ENCODE peak calls at places on chromosome 20, in eight cellular contexts. B, L, H, K, Y, V, A and I are unnamed samples.

GRCh38 chr20:24460712-24461111 is 8.7 kb upstream of the SYNDIG1 start:
- DNase-seq in B (no peak), L (no peak), H (no peak), K (no peak), Y (no peak), V (no peak), A (no peak), I (peak)

GRCh38 chr20:44491635-44492395 is 16.1 kb downstream of the TTPAL start:
- DNase-seq in B (no peak), L (peak), H (no peak), K (no peak), Y (peak), V (peak), A (no peak), I (peak)

GRCh38 chr20:44414346-44414714 is 58.8 kb downstream of the HNF4A start:
- DNase-seq in B (no peak), L (no peak), H (no peak), K (no peak), Y (no peak), V (no peak), A (no peak), I (no peak)

GRCh38 chr20:46826343-46826984 is 68.2 kb upstream of the EYA2 start:
- DNase-seq in B (no peak), L (no peak), H (no peak), K (no peak), Y (peak), V (no peak), A (no peak), I (peak)

GRCh38 chr20:10306440-10307358 is 88.1 kb downstream of the SNAP25 start:
- DNase-seq in B (no peak), L (no peak), H (no peak), K (no peak), Y (peak), V (peak), A (no peak), I (peak)

GRCh38 chr20:58075565-58075964 is 152.9 kb downstream of the ANKRD60 start:
- DNase-seq in B (peak), L (no peak), H (peak), K (no peak), Y (no peak), V (no peak), A (no peak), I (no peak)

GRCh38 chr20:34891166-34892062 is 15.0 kb downstream of the ACSS2 start:
- DNase-seq in B (no peak), L (no peak), H (no peak), K (no peak), Y (peak), V (peak), A (no peak), I (peak)

GRCh38 chr20:53579581-53580375 is 13.9 kb downstream of the ZNF217 start:
- DNase-seq in B (no peak), L (no peak), H (no peak), K (peak), Y (peak), V (peak), A (no peak), I (peak)

GRCh38 chr20:63967330-63968135 is 2.2 kb downstream of the ZNF512B start:
- DNase-seq in B (no peak), L (peak), H (no peak), K (no peak), Y (no peak), V (no peak), A (no peak), I (no peak)

GRCh38 chr20:32828029-32828666 is 8.4 kb downstream of the MAPRE1 start:
- DNase-seq in B (no peak), L (no peak), H (no peak), K (no peak), Y (peak), V (peak), A (no peak), I (no peak)

GRCh38 chr20:44271915-44272663 is 25.0 kb downstream of the GDAP1L1 start:
- DNase-seq in B (no peak), L (no peak), H (no peak), K (no peak), Y (no peak), V (no peak), A (peak), I (no peak)

GRCh38 chr20:58161192-58161591 is 67.3 kb downstream of the ANKRD60 start:
- DNase-seq in B (no peak), L (no peak), H (no peak), K (no peak), Y (no peak), V (no peak), A (no peak), I (no peak)

GRCh38 chr20:31790401-31790800 is 28.8 kb upstream of the MYLK2 start:
- DNase-seq in B (no peak), L (no peak), H (no peak), K (no peak), Y (no peak), V (no peak), A (no peak), I (no peak)

GRCh38 chr20:19121463-19121862 is 91.0 kb upstream of the SLC24A3 start:
- DNase-seq in B (no peak), L (no peak), H (no peak), K (no peak), Y (no peak), V (no peak), A (no peak), I (no peak)

GRCh38 chr20:20450461-20451027 is 82.6 kb downstream of the INSM1 start:
- DNase-seq in B (no peak), L (no peak), H (no peak), K (no peak), Y (peak), V (peak), A (no peak), I (no peak)

GRCh38 chr20:52441708-52442107 is 250.1 kb upstream of the ZFP64 start:
- DNase-seq in B (no peak), L (no peak), H (no peak), K (no peak), Y (no peak), V (no peak), A (no peak), I (no peak)

GRCh38 chr20:20317195-20318113 is 50.5 kb upstream of the INSM1 start:
- DNase-seq in B (no peak), L (no peak), H (no peak), K (no peak), Y (no peak), V (no peak), A (no peak), I (no peak)

GRCh38 chr20:45861157-45862075 is 4.0 kb downstream of the ZSWIM3 start:
- DNase-seq in B (no peak), L (no peak), H (no peak), K (peak), Y (no peak), V (no peak), A (no peak), I (no peak)

GRCh38 chr20:62874745-62875344 is 13.2 kb upstream of the TCFL5 start:
- DNase-seq in B (no peak), L (peak), H (no peak), K (no peak), Y (no peak), V (no peak), A (no peak), I (peak)

GRCh38 chr20:21682576-21682975 is 22.9 kb upstream of the PAX1 start:
- DNase-seq in B (no peak), L (peak), H (no peak), K (no peak), Y (no peak), V (no peak), A (no peak), I (no peak)

GRCh38 chr20:34332262-34332920 is 29.2 kb upstream of the AHCY start:
- DNase-seq in B (no peak), L (no peak), H (no peak), K (no peak), Y (no peak), V (no peak), A (no peak), I (no peak)

GRCh38 chr20:19936801-19937583 is 80.2 kb upstream of the NAA20 start:
- DNase-seq in B (no peak), L (peak), H (no peak), K (no peak), Y (no peak), V (no peak), A (no peak), I (no peak)

GRCh38 chr20:57708694-57709673 is 831 bp downstream of the PMEPA1 start:
- DNase-seq in B (no peak), L (peak), H (no peak), K (peak), Y (no peak), V (no peak), A (peak), I (no peak)

GRCh38 chr20:19909696-19910095 is 107.5 kb upstream of the NAA20 start:
- DNase-seq in B (peak), L (peak), H (no peak), K (no peak), Y (no peak), V (peak), A (no peak), I (no peak)

GRCh38 chr20:58550661-58551060 is 35.5 kb upstream of the APCDD1L start:
- DNase-seq in B (no peak), L (no peak), H (peak), K (no peak), Y (peak), V (peak), A (no peak), I (peak)

GRCh38 chr20:35297153-35297552 is 4.9 kb upstream of the FAM83C start:
- DNase-seq in B (no peak), L (no peak), H (no peak), K (no peak), Y (peak), V (no peak), A (no peak), I (no peak)

GRCh38 chr20:1118336-1119127 is at the start of gene PSMF1:
- DNase-seq in B (peak), L (peak), H (peak), K (peak), Y (peak), V (peak), A (peak), I (peak)
- TF ChIP-seq CTCF in B (no peak), L (peak), H (no peak), K (no peak), Y (no peak), V (no peak), A (no peak), I (peak)

DNA sequence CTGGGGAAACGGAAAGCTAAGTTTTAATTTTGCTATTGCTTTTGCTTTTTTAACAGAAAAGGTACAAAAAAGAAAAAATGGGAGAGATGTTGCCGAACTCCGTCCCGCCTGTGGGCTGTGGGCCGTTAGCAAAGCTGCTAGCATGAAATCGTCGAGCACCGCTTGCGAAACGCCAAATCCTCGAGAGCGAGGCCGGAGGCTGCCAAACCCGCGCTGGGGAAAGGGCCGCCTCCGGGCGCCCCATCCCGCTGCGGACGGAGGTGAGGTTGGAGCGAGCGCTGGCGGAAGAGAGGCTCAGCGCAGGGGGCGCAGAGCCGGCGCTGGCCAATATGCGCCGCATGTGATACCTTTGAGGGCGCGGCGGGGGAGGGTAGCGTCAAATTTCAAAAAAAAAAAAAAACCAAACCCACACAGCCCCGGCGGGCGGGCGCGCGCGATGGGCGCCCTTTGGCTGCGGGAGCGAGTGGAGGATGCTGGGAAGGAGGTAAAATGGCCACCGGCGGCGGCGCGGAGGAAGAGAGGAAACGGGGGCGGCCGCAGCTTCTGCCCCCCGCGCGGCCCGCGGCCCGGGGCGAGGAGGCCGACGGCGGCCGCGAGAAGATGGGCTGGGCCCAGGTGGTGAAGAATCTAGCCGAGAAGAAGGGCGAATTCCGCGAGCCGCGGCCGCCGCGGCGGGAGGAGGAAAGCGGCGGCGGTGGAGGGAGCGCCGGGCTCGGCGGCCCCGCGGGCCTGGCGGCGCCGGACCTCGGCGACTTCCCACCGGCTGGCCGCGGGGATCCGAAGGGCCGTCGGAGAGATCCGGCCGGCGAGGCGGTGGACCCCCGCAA is at the start of gene ZCCHC3:
- DNase-seq in B (peak), L (peak), H (peak), K (peak), Y (peak), V (peak), A (peak), I (peak)
- TF ChIP-seq CTCF in B (no peak), L (peak), H (no peak), K (no peak), Y (no peak), V (peak), A (no peak), I (peak)

GRCh38 chr20:37343994-37344355 is 2.0 kb upstream of the SRC start:
- DNase-seq in B (no peak), L (no peak), H (no peak), K (no peak), Y (no peak), V (no peak), A (no peak), I (no peak)
- TF ChIP-seq CTCF in B (no peak), L (no peak), H (no peak), K (no peak), Y (no peak), V (no peak), A (no peak), I (no peak)

GRCh38 chr20:60718743-60719142 is 533.3 kb upstream of the CDH4 start:
- DNase-seq in B (no peak), L (no peak), H (no peak), K (no peak), Y (no peak), V (no peak), A (no peak), I (no peak)
- TF ChIP-seq CTCF in B (no peak), L (no peak), H (no peak), K (no peak), Y (no peak), V (no peak), A (no peak), I (peak)